ENCODE peak calls at places on chromosome 9, in four cellular contexts. Q, U, Y and I are unnamed samples.

GRCh38 chr9:137740311-137740710 is 121.5 kb downstream of the EHMT1 start:
- DNase-seq in Q (no peak), U (no peak), Y (no peak), I (no peak)

GRCh38 chr9:137784046-137784445 is 93.5 kb upstream of the CACNA1B start:
- DNase-seq in Q (peak; percentile 26), U (no peak), Y (peak; percentile 37), I (peak; percentile 19)

GRCh38 chr9:109974143-109974917 is 194.3 kb downstream of the PALM2AKAP2 start:
- DNase-seq in Q (no peak), U (no peak), Y (no peak), I (no peak)

GRCh38 chr9:33225319-33226152 is 14.4 kb upstream of the SPINK4 start:
- DNase-seq in Q (peak; percentile 83), U (peak; percentile 57), Y (peak; percentile 52), I (peak; percentile 27)

GRCh38 chr9:133147412-133148271 is 16.1 kb downstream of the GBGT1 start:
- DNase-seq in Q (peak; percentile 74), U (peak; percentile 70), Y (peak; percentile 94), I (peak; percentile 63)

GRCh38 chr9:137217276-137218211 is 4.5 kb downstream of the RNF208 start:
- DNase-seq in Q (no peak), U (peak; percentile 66), Y (peak; percentile 88), I (peak; percentile 91)

GRCh38 chr9:137607141-137607857 is 1.8 kb downstream of the ARRDC1 start:
- DNase-seq in Q (no peak), U (no peak), Y (no peak), I (no peak)

GRCh38 chr9:120617637-120617979 is 37.6 kb upstream of the CDK5RAP2 start:
- DNase-seq in Q (no peak), U (peak; percentile 24), Y (no peak), I (no peak)

GRCh38 chr9:125268394-125269013 is 6.9 kb downstream of the GAPVD1 start:
- DNase-seq in Q (no peak), U (no peak), Y (no peak), I (no peak)

GRCh38 chr9:107612136-107612535 is 122.6 kb upstream of the KLF4 start:
- DNase-seq in Q (no peak), U (no peak), Y (no peak), I (no peak)

GRCh38 chr9:21576331-21577189 is 94.4 kb upstream of the IFNE start:
- DNase-seq in Q (peak; percentile 80), U (peak; percentile 12), Y (no peak), I (no peak)

GRCh38 chr9:113692264-113692663 is 183.8 kb upstream of the ZNF618 start:
- DNase-seq in Q (no peak), U (no peak), Y (no peak), I (no peak)

GRCh38 chr9:88628811-88629210 is 93.8 kb downstream of the NXNL2 start:
- DNase-seq in Q (no peak), U (no peak), Y (no peak), I (no peak)

GRCh38 chr9:91221332-91221731 is 140.4 kb downstream of the AUH start:
- DNase-seq in Q (no peak), U (no peak), Y (no peak), I (no peak)

GRCh38 chr9:17121264-17121663 is 13.6 kb upstream of the CNTLN start:
- DNase-seq in Q (no peak), U (no peak), Y (no peak), I (no peak)

GRCh38 chr9:86987900-86988299 is 40.6 kb upstream of the GAS1 start:
- DNase-seq in Q (no peak), U (no peak), Y (no peak), I (no peak)

GRCh38 chr9:95336281-95336680 is 18.8 kb upstream of the FANCC start:
- DNase-seq in Q (peak; percentile 49), U (peak; percentile 30), Y (peak; percentile 59), I (no peak)

GRCh38 chr9:70222354-70222753 is 36.4 kb upstream of the SMC5 start:
- DNase-seq in Q (no peak), U (no peak), Y (no peak), I (no peak)
- TF ChIP-seq NR3C1 in Q (no peak), U (no peak), Y (no peak), I (no peak)

GRCh38 chr9:19663554-19663953 is 125.3 kb downstream of the SLC24A2 start:
- DNase-seq in Q (no peak), U (no peak), Y (no peak), I (no peak)

GRCh38 chr9:19662213-19662612 is 126.6 kb downstream of the SLC24A2 start:
- DNase-seq in Q (no peak), U (no peak), Y (no peak), I (no peak)

GRCh38 chr9:19665146-19665863 is 123.5 kb downstream of the SLC24A2 start:
- DNase-seq in Q (no peak), U (no peak), Y (no peak), I (no peak)

DNA sequence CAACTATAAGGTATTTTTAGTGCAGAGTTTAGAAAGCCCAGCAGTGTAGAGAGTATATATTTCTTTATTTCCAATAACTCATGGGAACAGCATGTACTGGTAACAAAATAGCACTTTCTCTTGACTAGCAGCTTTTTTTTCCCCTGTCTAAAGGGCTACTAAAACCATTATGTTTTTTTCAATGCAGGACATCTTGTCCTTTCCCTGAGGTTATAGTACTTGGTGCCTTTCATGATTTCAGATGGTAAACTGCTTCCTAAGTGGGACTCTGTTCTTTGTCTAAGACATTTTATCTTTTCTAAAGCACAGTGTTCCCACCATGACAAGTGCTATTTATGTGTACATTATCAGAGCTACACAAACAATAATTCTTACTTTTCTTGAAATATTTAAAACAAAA is 122.3 kb downstream of the SLC24A2 start:
- DNase-seq in Q (no peak), U (no peak), Y (no peak), I (no peak)
- TF ChIP-seq NR3C1 in Q (no peak), U (no peak), Y (no peak), I (no peak)

GRCh38 chr9:134938346-134939079 is 20.8 kb upstream of the FCN1 start:
- DNase-seq in Q (no peak), U (no peak), Y (no peak), I (no peak)

GRCh38 chr9:134935056-134936020 is 17.6 kb upstream of the FCN1 start:
- DNase-seq in Q (no peak), U (no peak), Y (no peak), I (no peak)

GRCh38 chr9:134937566-134938345 is 20.0 kb upstream of the FCN1 start:
- DNase-seq in Q (no peak), U (no peak), Y (no peak), I (no peak)

GRCh38 chr9:134936762-134937555 is 19.2 kb upstream of the FCN1 start:
- DNase-seq in Q (no peak), U (no peak), Y (no peak), I (no peak)

DNA sequence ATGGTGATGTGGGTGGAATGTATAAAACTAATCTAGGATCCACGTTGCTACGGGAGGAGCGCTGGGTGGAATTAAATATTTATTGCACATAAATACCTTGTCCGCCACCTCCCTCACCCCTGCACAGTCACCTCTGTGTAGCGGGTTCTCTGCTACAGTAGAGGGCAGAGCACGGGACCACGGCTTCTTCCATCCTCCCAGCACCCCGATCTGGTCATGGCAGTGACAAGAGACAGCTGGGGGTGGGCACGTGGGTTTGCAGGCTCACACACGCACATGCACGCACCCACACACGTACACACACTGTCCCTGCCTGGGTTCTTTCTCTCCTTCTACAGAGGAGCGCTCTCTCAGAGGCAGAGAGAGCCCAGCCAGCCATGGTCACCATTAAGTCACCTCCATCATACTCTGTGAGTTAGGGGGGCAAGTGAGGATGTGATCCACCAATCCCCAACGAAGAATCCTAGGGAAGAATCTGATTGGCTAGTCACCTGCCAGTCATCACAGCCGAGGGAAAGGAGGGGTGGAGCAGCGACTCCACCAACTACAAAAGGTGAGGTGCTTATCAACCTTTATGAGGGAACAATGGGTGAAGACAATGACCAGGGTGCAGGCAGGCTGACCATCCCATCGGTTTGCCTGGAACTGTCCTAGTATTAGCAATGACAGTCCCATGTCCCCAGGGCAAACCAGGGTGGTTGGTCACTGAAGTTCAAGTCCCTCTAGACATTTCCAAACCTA is 18.5 kb upstream of the FCN1 start:
- DNase-seq in Q (no peak), U (no peak), Y (no peak), I (peak; percentile 45)
- TF ChIP-seq NR3C1 in Q (no peak), U (no peak), Y (no peak), I (no peak)

GRCh38 chr9:127873223-127873691 is 4.2 kb downstream of the AK1 start:
- DNase-seq in Q (no peak), U (no peak), Y (no peak), I (peak; percentile 34)
- TF ChIP-seq NR3C1 in Q (no peak), U (no peak), Y (no peak), I (no peak)

GRCh38 chr9:16000826-16001225 is 448.0 kb downstream of the CCDC171 start:
- DNase-seq in Q (no peak), U (no peak), Y (no peak), I (no peak)

GRCh38 chr9:16002816-16003215 is 450.0 kb downstream of the CCDC171 start:
- DNase-seq in Q (peak; percentile 21), U (no peak), Y (no peak), I (no peak)

GRCh38 chr9:16001856-16002255 is 449.0 kb downstream of the CCDC171 start:
- DNase-seq in Q (no peak), U (no peak), Y (no peak), I (no peak)

GRCh38 chr9:16003785-16004184 is 450.9 kb downstream of the CCDC171 start:
- DNase-seq in Q (no peak), U (no peak), Y (no peak), I (no peak)

DNA sequence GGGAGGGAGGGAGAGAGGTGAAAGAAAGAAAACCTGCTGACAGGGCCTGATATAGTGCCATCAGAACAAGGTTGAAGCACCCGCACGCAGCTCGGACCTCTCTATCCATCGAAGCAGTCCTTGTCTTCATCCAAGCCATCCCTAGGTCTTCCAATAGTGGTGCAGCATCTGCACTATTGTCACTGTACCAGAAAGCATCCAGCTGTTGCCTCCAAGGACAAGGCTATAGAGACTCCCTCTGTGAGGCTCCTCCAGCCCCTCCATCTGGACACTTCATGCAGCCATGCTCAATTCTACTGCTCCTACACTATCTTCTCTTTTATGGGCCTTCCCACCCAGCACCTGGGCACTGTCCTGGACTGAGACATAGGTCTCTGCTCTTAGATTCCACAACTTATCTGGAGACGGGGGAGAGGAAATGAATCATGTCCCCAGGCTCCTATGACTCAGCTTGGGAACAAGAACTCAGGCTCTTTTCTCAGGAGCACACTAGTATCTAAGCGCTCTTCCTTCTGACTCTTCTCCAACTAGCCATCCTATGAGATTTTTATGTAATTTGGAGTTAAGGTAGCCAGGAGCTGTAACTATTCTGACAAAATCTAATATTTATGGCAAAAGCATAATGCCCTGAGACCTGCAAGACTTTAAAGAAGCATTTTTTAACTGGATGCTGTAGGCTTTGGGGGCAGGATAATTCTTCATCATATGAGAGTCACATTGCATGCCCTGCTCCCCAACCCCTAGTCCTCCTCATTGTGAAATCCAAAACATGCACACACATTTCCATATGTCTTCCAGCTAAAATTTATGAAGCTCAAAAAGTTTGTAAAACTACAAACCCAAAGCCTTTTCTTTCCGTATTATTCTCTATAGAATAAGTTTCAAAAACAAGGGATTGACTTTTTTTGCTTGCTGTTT is 446.8 kb downstream of the CCDC171 start:
- DNase-seq in Q (peak; percentile 79), U (no peak), Y (no peak), I (no peak)
- TF ChIP-seq NR3C1 in Q (no peak), U (no peak), Y (no peak), I (no peak)

GRCh38 chr9:83449981-83450380 is 88.2 kb downstream of the FRMD3 start:
- DNase-seq in Q (no peak), U (no peak), Y (no peak), I (no peak)

GRCh38 chr9:83445703-83446102 is 92.5 kb downstream of the FRMD3 start:
- DNase-seq in Q (no peak), U (no peak), Y (no peak), I (no peak)

GRCh38 chr9:83448606-83449005 is 89.6 kb downstream of the FRMD3 start:
- DNase-seq in Q (no peak), U (no peak), Y (no peak), I (no peak)

GRCh38 chr9:83449166-83449565 is 89.0 kb downstream of the FRMD3 start:
- DNase-seq in Q (no peak), U (no peak), Y (no peak), I (no peak)

GRCh38 chr9:83447351-83447750 is 90.8 kb downstream of the FRMD3 start:
- DNase-seq in Q (no peak), U (no peak), Y (no peak), I (no peak)
- TF ChIP-seq NR3C1 in Q (no peak), U (no peak), Y (no peak), I (no peak)